ENCODE peak calls at places on chromosomes 4 and X, in five cellular contexts. V is brain microvascular endothelial cell, O is adrenal gland, D is lung, Q is lower lobe of right lung. G is an unnamed sample. For H3K36me3, the result is how much of the 10 kb centered on the place peaks cover.

GRCh38 chr4:7773401-7774187 is 166.1 kb downstream of the AFAP1 start:
- DNase-seq in V (no peak), O (no peak), D (no peak), Q (peak), G (peak)

GRCh38 chr4:158253350-158253980 is 43.2 kb downstream of the TMEM144 start:
- DNase-seq in V (peak), O (peak), D (no peak), Q (no peak), G (peak)

GRCh38 chrX:70444326-70445196 is at the start of gene DLG3:
- DNase-seq in V (no peak), O (no peak), D (no peak), Q (no peak), G (no peak)

GRCh38 chrX:71541546-71542022 is 8.7 kb downstream of the OGT start:
- DNase-seq in V (peak), O (no peak), D (no peak), Q (no peak), G (no peak)

GRCh38 chr4:151627491-151627890 is 133.3 kb downstream of the GATB start:
- DNase-seq in V (no peak), O (no peak), D (no peak), Q (no peak), G (no peak)

GRCh38 chr4:82201805-82202636 is 171.8 kb downstream of the HNRNPD start:
- DNase-seq in V (peak), O (peak), D (no peak), Q (no peak), G (peak)

GRCh38 chrX:2960861-2961515 is 31.8 kb upstream of the ARSD start:
- DNase-seq in V (no peak), O (no peak), D (no peak), Q (no peak), G (no peak)

GRCh38 chr4:6448476-6449170 is 23.8 kb downstream of the PPP2R2C start:
- DNase-seq in V (no peak), O (no peak), D (no peak), Q (no peak), G (no peak)

GRCh38 chr4:84968936-84969335 is 2.4 kb upstream of the WDFY3 start:
- DNase-seq in V (no peak), O (no peak), D (no peak), Q (no peak), G (no peak)

GRCh38 chrX:79366556-79366887 is 612 bp downstream of the ITM2A start:
- DNase-seq in V (no peak), O (no peak), D (no peak), Q (no peak), G (no peak)

GRCh38 chr4:26746742-26747351 is 113.8 kb upstream of the STIM2 start:
- DNase-seq in V (no peak), O (no peak), D (no peak), Q (no peak), G (no peak)

GRCh38 chrX:40104649-40105015 is 6.9 kb upstream of the BCOR start:
- DNase-seq in V (no peak), O (peak), D (no peak), Q (peak), G (peak)

GRCh38 chr4:159446266-159446976 is 343.5 kb downstream of the RAPGEF2 start:
- DNase-seq in V (peak), O (peak), D (peak), Q (no peak), G (peak)

GRCh38 chrX:100625985-100626491 is 10.6 kb downstream of the TSPAN6 start:
- DNase-seq in V (no peak), O (no peak), D (no peak), Q (no peak), G (no peak)

GRCh38 chr4:149347139-149347538 is 468.5 kb downstream of the IQCM start:
- DNase-seq in V (no peak), O (no peak), D (no peak), Q (no peak), G (no peak)

GRCh38 chr4:8906668-8906970 is 35.0 kb upstream of the HMX1 start:
- DNase-seq in V (no peak), O (no peak), D (no peak), Q (no peak), G (no peak)

GRCh38 chrX:149830192-149830873 is 48.6 kb downstream of the MAGEA9 start:
- DNase-seq in V (peak), O (no peak), D (no peak), Q (no peak), G (no peak)

GRCh38 chr4:4746444-4746843 is 113.0 kb upstream of the MSX1 start:
- DNase-seq in V (no peak), O (no peak), D (no peak), Q (no peak), G (no peak)

GRCh38 chrX:2261838-2262678 is 238.7 kb downstream of the DHRSX start:
- DNase-seq in V (no peak), O (no peak), D (no peak), Q (no peak), G (no peak)

GRCh38 chr4:86532851-86533250 is 61.3 kb upstream of the PTPN13 start:
- DNase-seq in V (no peak), O (no peak), D (no peak), Q (no peak), G (no peak)

GRCh38 chrX:16839224-16839851 is 30.8 kb downstream of the RBBP7 start:
- DNase-seq in V (no peak), O (no peak), D (no peak), Q (no peak), G (no peak)

GRCh38 chrX:16845686-16846085 is 24.5 kb downstream of the RBBP7 start:
- DNase-seq in V (no peak), O (no peak), D (no peak), Q (no peak), G (no peak)

GRCh38 chrX:16842684-16843083 is 27.5 kb downstream of the RBBP7 start:
- DNase-seq in V (no peak), O (no peak), D (no peak), Q (no peak), G (no peak)

GRCh38 chrX:16839852-16840460 is 30.2 kb downstream of the RBBP7 start:
- DNase-seq in V (peak), O (no peak), D (no peak), Q (no peak), G (no peak)

DNA sequence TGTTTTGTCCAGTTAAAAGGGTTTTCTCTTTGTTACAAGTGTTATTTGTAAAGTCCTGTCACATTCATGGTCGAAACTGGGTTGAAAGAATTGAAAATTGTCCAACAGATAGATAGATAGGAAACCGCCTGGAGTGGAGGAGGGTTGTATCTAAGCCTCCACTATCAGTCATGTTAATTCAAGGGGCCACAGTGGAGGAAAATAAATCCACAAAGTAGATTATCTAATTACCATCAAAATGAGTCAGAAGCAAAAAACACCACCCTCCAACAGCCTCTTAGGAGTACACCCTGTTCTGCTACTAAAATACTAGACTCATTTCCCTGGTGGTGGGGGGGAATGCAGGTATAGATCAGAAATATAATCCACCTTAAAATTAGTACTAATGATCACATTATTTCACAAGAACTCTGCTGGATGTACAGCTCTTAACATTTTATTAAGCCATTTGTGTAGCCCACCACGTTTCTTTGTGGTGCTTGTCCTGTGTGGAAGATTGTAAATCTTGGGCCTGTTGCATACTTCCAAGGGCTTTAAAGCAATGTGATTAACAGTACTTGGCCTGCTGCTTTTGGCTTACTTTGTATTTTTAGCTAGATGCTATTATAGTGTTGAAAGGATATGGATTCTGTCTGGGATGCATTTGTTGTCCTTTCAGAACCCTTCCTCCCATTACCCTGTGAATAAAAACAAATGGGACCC is 26.8 kb downstream of the RBBP7 start:
- DNase-seq in V (no peak), O (no peak), D (no peak), Q (no peak), G (no peak)
- H3K36me3 ChIP-seq in V (under half), O (under half), D (under half), Q (half or more), G (under half)

DNA sequence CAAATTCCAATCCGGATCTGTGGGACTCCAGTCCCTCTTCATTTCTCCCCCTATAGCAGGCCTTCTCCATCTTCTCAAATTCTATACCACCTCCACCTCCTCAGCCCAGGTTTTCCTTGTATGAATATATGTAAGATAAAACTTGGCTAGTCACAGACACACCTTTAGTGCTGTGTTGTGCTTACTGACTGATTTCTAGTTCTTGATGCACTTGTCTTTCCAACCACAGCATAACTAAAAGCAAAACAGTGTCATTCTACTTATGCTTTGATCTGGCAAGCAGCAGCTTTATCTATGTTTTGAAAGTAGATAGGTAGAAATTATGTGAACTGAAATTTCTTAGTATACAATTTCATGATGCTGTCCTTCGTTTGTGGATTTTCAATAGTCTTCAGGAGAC is 47.5 kb downstream of the CCNI start:
- DNase-seq in V (no peak), O (no peak), D (no peak), Q (no peak), G (no peak)
- H3K36me3 ChIP-seq in V (half or more), O (under half), D (under half), Q (half or more), G (under half)

DNA sequence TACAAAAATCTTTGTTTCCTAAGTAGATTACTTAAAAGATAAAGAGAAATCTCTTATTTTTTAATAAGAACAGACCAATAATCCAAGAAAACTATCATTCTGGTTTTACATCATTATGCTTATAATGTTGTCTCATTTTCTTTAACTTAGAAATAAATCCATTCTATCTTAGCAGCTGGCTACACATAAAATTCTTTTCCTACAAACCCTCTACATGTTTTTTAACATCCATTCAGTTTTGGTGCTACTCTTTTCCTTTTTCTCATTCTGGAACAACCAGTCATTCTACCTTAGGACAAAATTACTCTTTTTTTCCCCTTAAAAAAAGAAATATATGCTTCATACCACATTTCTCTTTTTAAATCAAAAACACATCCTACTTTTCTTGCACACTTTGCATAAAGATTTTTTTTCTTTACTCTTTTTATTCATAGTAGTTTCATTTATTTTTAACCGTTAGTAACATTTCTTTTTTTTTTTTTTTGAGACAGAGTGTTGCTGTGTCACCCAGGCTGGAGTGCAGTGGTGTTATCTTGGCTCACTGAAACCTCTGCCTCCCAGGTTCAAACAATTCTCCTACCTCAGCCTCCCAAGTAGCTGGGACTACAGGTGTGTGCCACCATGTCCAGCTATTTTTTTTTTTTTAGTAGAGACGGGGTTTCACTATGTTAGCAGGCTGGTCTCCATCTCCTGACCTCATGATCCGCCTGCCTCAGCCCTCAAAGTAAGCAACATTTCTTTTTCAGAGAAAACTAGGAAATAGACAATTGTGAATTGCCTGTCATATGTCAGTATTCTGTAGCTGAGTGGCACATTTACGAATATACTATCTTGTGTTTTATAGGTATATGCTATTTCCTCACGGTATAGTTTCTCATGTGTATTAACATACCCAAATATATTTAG is 562.8 kb downstream of the ADGRL3 start:
- DNase-seq in V (no peak), O (no peak), D (no peak), Q (no peak), G (no peak)
- H3K36me3 ChIP-seq in V (under half), O (under half), D (under half), Q (under half), G (under half)

GRCh38 chr4:2686379-2687265 is 69.5 kb downstream of the TNIP2 start:
- DNase-seq in V (no peak), O (no peak), D (peak), Q (peak), G (no peak)
- H3K36me3 ChIP-seq in V (under half), O (half or more), D (under half), Q (half or more), G (under half)

GRCh38 chrX:78111140-78111931 is 7.3 kb downstream of the PGK1 start:
- DNase-seq in V (no peak), O (peak), D (no peak), Q (no peak), G (peak)
- H3K36me3 ChIP-seq in V (under half), O (under half), D (under half), Q (under half), G (under half)

DNA sequence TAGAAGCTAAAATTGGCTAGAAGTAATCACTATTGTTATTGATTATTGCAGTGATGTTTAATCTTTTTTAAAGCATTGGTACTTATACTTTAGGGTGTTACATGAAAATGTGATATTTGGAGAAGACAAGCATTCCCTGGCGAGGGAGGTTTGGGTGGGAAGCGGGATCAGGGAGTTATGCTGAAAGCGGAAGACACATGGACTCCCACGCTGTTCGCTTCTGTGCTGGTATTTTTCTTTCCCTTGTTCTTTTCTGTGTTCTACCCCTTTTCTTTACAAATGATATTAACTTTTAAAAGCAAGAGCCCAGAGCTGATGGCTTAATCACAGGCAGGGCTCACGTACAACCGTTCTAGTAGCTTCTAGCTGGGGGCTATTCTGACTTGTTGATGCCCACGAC is 61.6 kb downstream of the PHOX2B start:
- DNase-seq in V (no peak), O (no peak), D (no peak), Q (no peak), G (no peak)
- H3K36me3 ChIP-seq in V (under half), O (half or more), D (under half), Q (half or more), G (under half)

DNA sequence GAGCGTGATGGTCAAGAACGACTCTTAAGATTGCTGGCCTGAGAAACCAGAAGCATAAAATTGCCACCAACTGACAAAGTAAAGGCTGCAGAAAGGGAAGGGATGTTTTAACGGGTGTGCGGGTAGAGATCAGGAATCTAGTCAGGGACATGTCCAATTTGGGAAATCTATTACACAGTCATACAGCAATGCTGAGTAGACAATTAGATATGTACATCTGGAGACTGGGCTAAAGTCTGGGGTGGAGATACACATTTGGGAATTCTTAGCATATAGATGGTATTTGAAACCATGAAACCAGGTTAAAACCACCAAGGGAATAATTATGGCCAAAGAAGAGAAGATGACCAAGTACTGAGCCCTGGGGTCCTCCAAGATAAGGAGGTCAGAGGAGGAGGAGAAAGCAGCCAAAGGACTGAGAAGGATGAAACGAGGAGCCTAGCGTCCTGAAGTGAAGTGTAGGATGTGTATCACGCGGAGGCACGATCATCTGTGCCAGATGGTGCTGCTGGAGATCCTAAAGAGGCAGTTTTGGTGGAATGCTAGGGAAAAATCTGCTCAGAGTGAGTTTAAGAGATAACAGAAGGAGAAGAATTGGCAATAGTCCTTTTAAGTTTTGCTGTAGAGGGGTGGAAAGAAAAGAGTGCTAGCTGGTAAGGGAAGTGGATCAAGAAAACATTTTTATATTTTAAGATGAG is 36.5 kb downstream of the SEC24D start:
- DNase-seq in V (no peak), O (no peak), D (no peak), Q (no peak), G (no peak)
- H3K36me3 ChIP-seq in V (half or more), O (half or more), D (under half), Q (half or more), G (under half)

DNA sequence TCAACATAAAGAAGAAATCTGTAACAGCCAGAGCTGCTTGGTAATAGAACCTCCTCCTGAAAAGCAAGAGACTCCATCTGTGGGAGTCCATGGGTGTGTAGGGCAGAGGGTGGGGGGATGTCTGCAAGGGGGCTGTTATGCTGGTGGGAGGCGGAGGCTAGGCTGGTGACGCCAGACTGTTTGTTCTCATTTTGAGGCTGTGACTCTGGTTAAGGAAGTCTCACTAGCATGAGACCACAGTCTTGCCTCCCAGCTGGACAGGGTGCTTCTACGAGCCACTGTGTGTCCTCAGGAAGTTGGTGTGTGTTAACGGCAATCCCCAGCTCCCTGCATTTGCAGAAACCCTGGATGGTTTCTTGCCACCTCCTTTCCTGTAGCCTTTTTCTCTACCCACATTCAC is 79.8 kb downstream of the NSUN7 start:
- DNase-seq in V (no peak), O (no peak), D (no peak), Q (peak), G (no peak)
- H3K36me3 ChIP-seq in V (half or more), O (under half), D (under half), Q (half or more), G (under half)